ENCODE peak calls at places on chromosomes 1 and 21, in six cellular contexts. U, V, F, J, S and A are unnamed samples.

GRCh38 chr1:237799762-237800474 is 90.8 kb downstream of the ZP4 start:
- DNase-seq in J (peak), U (peak), V (no peak), S (no peak), F (no peak), A (peak)

GRCh38 chr1:2944705-2945104 is 76.6 kb upstream of the ACTRT2 start:
- DNase-seq in J (no peak), S (no peak), V (no peak), U (no peak), F (no peak), A (no peak)

GRCh38 chr1:237154173-237154572 is 112.2 kb downstream of the RYR2 start:
- DNase-seq in S (no peak), J (no peak), U (no peak), V (no peak), F (no peak), A (no peak)

GRCh38 chr1:245363821-245364220 is 209.0 kb downstream of the KIF26B start:
- DNase-seq in V (no peak), F (peak), J (no peak), U (no peak), S (no peak), A (no peak)

GRCh38 chr1:223269006-223269405 is 95.0 kb downstream of the SUSD4 start:
- DNase-seq in U (no peak), V (no peak), S (no peak), J (no peak), F (no peak), A (no peak)

GRCh38 chr1:64392109-64392508 is 77.8 kb upstream of the CACHD1 start:
- DNase-seq in V (no peak), U (no peak), S (no peak), J (no peak), F (no peak), A (no peak)

GRCh38 chr1:31574749-31575372 is 1.5 kb upstream of the TINAGL1 start:
- DNase-seq in F (no peak), J (no peak), U (no peak), S (no peak), V (no peak), A (no peak)

GRCh38 chr1:34320081-34320480 is 143.4 kb downstream of the C1orf94 start:
- DNase-seq in S (no peak), V (no peak), F (peak), U (no peak), J (no peak), A (no peak)

GRCh38 chr1:59316497-59317128 is 19.7 kb downstream of the FGGY start:
- DNase-seq in J (no peak), V (no peak), F (peak), S (no peak), U (no peak), A (no peak)

GRCh38 chr1:220952941-220953340 is 73.7 kb downstream of the HLX start:
- DNase-seq in F (no peak), V (no peak), J (no peak), S (no peak), U (no peak), A (no peak)

GRCh38 chr21:39137248-39138186 is 45.7 kb downstream of the PSMG1 start:
- DNase-seq in S (no peak), J (peak), F (peak), U (no peak), V (no peak), A (peak)

GRCh38 chr1:223258751-223259177 is 105.2 kb downstream of the SUSD4 start:
- DNase-seq in S (no peak), F (peak), U (no peak), V (peak), J (no peak), A (peak)

GRCh38 chr1:37486680-37487618 is 12.6 kb downstream of the ZC3H12A start:
- DNase-seq in S (peak), J (peak), V (no peak), U (peak), F (peak), A (peak)

GRCh38 chr1:1032428-1032827 is 12.5 kb downstream of the AGRN start:
- DNase-seq in J (no peak), U (no peak), F (no peak), V (no peak), S (no peak), A (no peak)

GRCh38 chr21:42784276-42784675 is 95.1 kb downstream of the WDR4 start:
- DNase-seq in F (no peak), V (no peak), U (peak), J (no peak), S (peak), A (no peak)

GRCh38 chr21:42110691-42111469 is 39.8 kb downstream of the UMODL1 start:
- DNase-seq in U (no peak), V (no peak), J (no peak), F (no peak), S (no peak), A (no peak)

GRCh38 chr1:46133181-46133658 is 791 bp upstream of the PIK3R3 start:
- DNase-seq in F (no peak), U (peak), V (no peak), J (no peak), S (no peak), A (no peak)

GRCh38 chr1:7406641-7407546 is 364.2 kb upstream of the VAMP3 start:
- DNase-seq in J (no peak), F (no peak), S (no peak), V (no peak), U (no peak), A (no peak)

GRCh38 chr1:200411406-200412257 is 1.8 kb upstream of the ZNF281 start:
- DNase-seq in V (no peak), U (no peak), S (no peak), J (no peak), F (no peak), A (no peak)

GRCh38 chr1:62989497-62989896 is 205.6 kb downstream of the ATG4C start:
- DNase-seq in J (no peak), S (no peak), V (no peak), U (no peak), F (no peak), A (no peak)

GRCh38 chr1:23699280-23700179 is 7.9 kb downstream of the RPL11 start:
- DNase-seq in F (no peak), U (peak), J (no peak), V (no peak), S (no peak), A (peak)

GRCh38 chr1:207152792-207153434 is 48.9 kb downstream of the C4BPA start:
- DNase-seq in V (no peak), S (no peak), U (no peak), J (no peak), F (no peak), A (no peak)